ENCODE peak calls at places on chromosomes 12 and 14, in four cellular contexts. S is aorta, A is NCI-H1436, P is putamen. B is an unnamed sample.

GRCh38 chr12:6570264-6570887 is 2.3 kb upstream of the NOP2 start:
- DNase-seq in S (peak), A (peak), P (no peak), B (no peak)

GRCh38 chr14:79728331-79728730 is 483.0 kb downstream of the DIO2 start:
- DNase-seq in S (no peak), A (no peak), P (no peak), B (no peak)

GRCh38 chr14:99720941-99721791 is 37.1 kb downstream of the CYP46A1 start:
- DNase-seq in S (peak), A (no peak), P (no peak), B (peak)

GRCh38 chr14:58954874-58955273 is 233.6 kb upstream of the DAAM1 start:
- DNase-seq in S (no peak), A (no peak), P (no peak), B (no peak)

GRCh38 chr14:89276424-89276975 is 140.5 kb downstream of the FOXN3 start:
- DNase-seq in S (no peak), A (no peak), P (no peak), B (no peak)

GRCh38 chr12:132074216-132074615 is 69.9 kb downstream of the DDX51 start:
- DNase-seq in S (no peak), A (no peak), P (no peak), B (no peak)

GRCh38 chr12:113818278-113818677 is 147.8 kb downstream of the RBM19 start:
- DNase-seq in S (no peak), A (no peak), P (no peak), B (no peak)

GRCh38 chr12:93167841-93168492 is 209.8 kb upstream of the NUDT4 start:
- DNase-seq in S (no peak), A (no peak), P (peak), B (no peak)

GRCh38 chr14:23486116-23486515 is 16.6 kb downstream of the NGDN start:
- DNase-seq in S (no peak), A (no peak), P (no peak), B (no peak)

GRCh38 chr14:51855234-51855633 is 5.2 kb upstream of the GNG2 start:
- DNase-seq in S (no peak), A (no peak), P (no peak), B (no peak)

GRCh38 chr12:100368066-100368465 is 11.2 kb downstream of the SLC17A8 start:
- DNase-seq in S (no peak), A (no peak), P (no peak), B (no peak)

GRCh38 chr12:30925607-30926242 is 823 bp upstream of the TSPAN11 start:
- DNase-seq in S (no peak), A (no peak), P (no peak), B (no peak)

GRCh38 chr12:128008341-128008740 is 258.6 kb upstream of the TMEM132C start:
- DNase-seq in S (no peak), A (no peak), P (no peak), B (no peak)

GRCh38 chr14:37595809-37596595 is 573 bp downstream of the TTC6 start:
- DNase-seq in S (peak), A (peak), P (no peak), B (no peak)

GRCh38 chr12:123494124-123494843 is 36.3 kb downstream of the SNRNP35 start:
- DNase-seq in S (no peak), A (no peak), P (no peak), B (no peak)

GRCh38 chr12:123289911-123290310 is 18.3 kb upstream of the CDK2AP1 start:
- DNase-seq in S (peak), A (no peak), P (no peak), B (no peak)

GRCh38 chr12:112973016-112973711 is 5.2 kb upstream of the OAS2 start:
- DNase-seq in S (no peak), A (no peak), P (no peak), B (no peak)

GRCh38 chr14:104268295-104268694 is 129.9 kb downstream of the KIF26A start:
- DNase-seq in S (no peak), A (no peak), P (peak), B (peak)

GRCh38 chr12:76878045-76878898 is 547 bp downstream of the CSRP2 start:
- DNase-seq in S (peak), A (peak), P (no peak), B (no peak)

GRCh38 chr14:23300687-23301223 is 1.9 kb downstream of the PPP1R3E start:
- DNase-seq in S (no peak), A (no peak), P (no peak), B (no peak)

GRCh38 chr14:56703947-56704346 is 106.3 kb downstream of the OTX2 start:
- DNase-seq in S (no peak), A (no peak), P (peak), B (peak)

GRCh38 chr14:59454131-59454530 is 11.0 kb downstream of the GPR135 start:
- DNase-seq in S (no peak), A (no peak), P (no peak), B (no peak)

GRCh38 chr12:57837779-57838562 is 8.6 kb downstream of the CTDSP2 start:
- DNase-seq in S (no peak), A (no peak), P (no peak), B (no peak)

GRCh38 chr12:63292476-63293228 is 141.7 kb upstream of the AVPR1A start:
- DNase-seq in S (no peak), A (no peak), P (no peak), B (no peak)

GRCh38 chr12:45388545-45388944 is 172.7 kb downstream of the ANO6 start:
- DNase-seq in S (no peak), A (no peak), P (no peak), B (no peak)

GRCh38 chr12:56980941-56981530 is 23.6 kb upstream of the RDH16 start:
- DNase-seq in S (no peak), A (no peak), P (no peak), B (no peak)

GRCh38 chr12:64385468-64385867 is 5.1 kb downstream of the C12orf56 start:
- DNase-seq in S (no peak), A (no peak), P (no peak), B (no peak)

GRCh38 chr12:68838046-68838886 is 30.3 kb downstream of the MDM2 start:
- DNase-seq in S (no peak), A (no peak), P (no peak), B (no peak)

GRCh38 chr12:27695556-27696292 is 523 bp upstream of the REP15 start:
- DNase-seq in S (no peak), A (no peak), P (no peak), B (no peak)